ENCODE peak calls at places on chromosomes 1 and 21, in nine cellular contexts. One of them, this sample, is unnamed. For H3K27me3 and H3K36me3, the result is how much of the 10 kb centered on the place peaks cover.

GRCh38 chr1:7436056-7437005 is 334.8 kb upstream of the VAMP3 start:
- ATAC-seq in HepG2: no peak
- ATAC-seq in body of pancreas: no peak
- ATAC-seq in heart left ventricle: no peak
- ATAC-seq in K562: no peak
- ATAC-seq in gastrocnemius medialis: no peak
- ATAC-seq in HCT116: no peak
- ATAC-seq in right lobe of liver: no peak
- ATAC-seq in upper lobe of left lung: no peak
- ATAC-seq in this sample: no peak

GRCh38 chr1:147515046-147515869 is 26.0 kb upstream of the BCL9 start:
- ATAC-seq in HepG2: peak
- ATAC-seq in body of pancreas: peak
- ATAC-seq in heart left ventricle: peak
- ATAC-seq in K562: no peak
- ATAC-seq in gastrocnemius medialis: peak
- ATAC-seq in HCT116: peak
- ATAC-seq in right lobe of liver: peak
- ATAC-seq in upper lobe of left lung: peak
- ATAC-seq in this sample: peak

GRCh38 chr1:159790237-159790917 is 9.6 kb downstream of the DUSP23 start:
- ATAC-seq in HepG2: peak
- ATAC-seq in body of pancreas: peak
- ATAC-seq in heart left ventricle: no peak
- ATAC-seq in K562: peak
- ATAC-seq in gastrocnemius medialis: no peak
- ATAC-seq in HCT116: peak
- ATAC-seq in right lobe of liver: peak
- ATAC-seq in upper lobe of left lung: peak
- ATAC-seq in this sample: no peak

GRCh38 chr1:1332031-1332755 is 1.1 kb downstream of the TAS1R3 start:
- ATAC-seq in HepG2: peak
- ATAC-seq in body of pancreas: no peak
- ATAC-seq in heart left ventricle: no peak
- ATAC-seq in K562: no peak
- ATAC-seq in gastrocnemius medialis: no peak
- ATAC-seq in HCT116: peak
- ATAC-seq in right lobe of liver: peak
- ATAC-seq in upper lobe of left lung: no peak
- ATAC-seq in this sample: no peak

GRCh38 chr1:66231162-66232077 is 302.5 kb upstream of the SGIP1 start:
- ATAC-seq in HepG2: no peak
- ATAC-seq in body of pancreas: no peak
- ATAC-seq in heart left ventricle: no peak
- ATAC-seq in K562: no peak
- ATAC-seq in gastrocnemius medialis: no peak
- ATAC-seq in HCT116: peak
- ATAC-seq in right lobe of liver: no peak
- ATAC-seq in upper lobe of left lung: no peak
- ATAC-seq in this sample: no peak

GRCh38 chr1:106072909-106073600 is 983.4 kb upstream of the PRMT6 start:
- ATAC-seq in HepG2: no peak
- ATAC-seq in body of pancreas: no peak
- ATAC-seq in heart left ventricle: no peak
- ATAC-seq in K562: no peak
- ATAC-seq in gastrocnemius medialis: no peak
- ATAC-seq in HCT116: no peak
- ATAC-seq in right lobe of liver: no peak
- ATAC-seq in upper lobe of left lung: no peak
- ATAC-seq in this sample: no peak

GRCh38 chr1:181396171-181396670 is 87.1 kb upstream of the CACNA1E start:
- ATAC-seq in HepG2: no peak
- ATAC-seq in body of pancreas: no peak
- ATAC-seq in heart left ventricle: no peak
- ATAC-seq in K562: no peak
- ATAC-seq in gastrocnemius medialis: no peak
- ATAC-seq in HCT116: no peak
- ATAC-seq in right lobe of liver: no peak
- ATAC-seq in upper lobe of left lung: no peak
- ATAC-seq in this sample: no peak

GRCh38 chr21:36075171-36075570 is 5.3 kb downstream of the CBR1 start:
- ATAC-seq in HepG2: no peak
- ATAC-seq in body of pancreas: no peak
- ATAC-seq in heart left ventricle: no peak
- ATAC-seq in K562: no peak
- ATAC-seq in gastrocnemius medialis: no peak
- ATAC-seq in HCT116: no peak
- ATAC-seq in right lobe of liver: no peak
- ATAC-seq in upper lobe of left lung: no peak
- ATAC-seq in this sample: no peak

GRCh38 chr1:109198043-109198695 is 15.5 kb upstream of the SARS1 start:
- ATAC-seq in HepG2: peak
- ATAC-seq in body of pancreas: peak
- ATAC-seq in heart left ventricle: no peak
- ATAC-seq in K562: peak
- ATAC-seq in gastrocnemius medialis: peak
- ATAC-seq in HCT116: peak
- ATAC-seq in right lobe of liver: no peak
- ATAC-seq in upper lobe of left lung: peak
- ATAC-seq in this sample: peak

GRCh38 chr1:27429029-27429425 is 36.6 kb downstream of the GPR3 start:
- ATAC-seq in HepG2: no peak
- ATAC-seq in body of pancreas: no peak
- ATAC-seq in heart left ventricle: no peak
- ATAC-seq in K562: peak
- ATAC-seq in gastrocnemius medialis: no peak
- ATAC-seq in HCT116: no peak
- ATAC-seq in right lobe of liver: no peak
- ATAC-seq in upper lobe of left lung: no peak
- ATAC-seq in this sample: peak

GRCh38 chr1:206556047-206556747 is 48.9 kb downstream of the RASSF5 start:
- ATAC-seq in HepG2: peak
- ATAC-seq in body of pancreas: peak
- ATAC-seq in heart left ventricle: no peak
- ATAC-seq in K562: no peak
- ATAC-seq in gastrocnemius medialis: no peak
- ATAC-seq in HCT116: peak
- ATAC-seq in right lobe of liver: no peak
- ATAC-seq in upper lobe of left lung: no peak
- ATAC-seq in this sample: no peak

GRCh38 chr1:171457412-171457811 is 27.9 kb upstream of the PRRC2C start:
- ATAC-seq in HepG2: no peak
- ATAC-seq in body of pancreas: no peak
- ATAC-seq in heart left ventricle: no peak
- ATAC-seq in K562: no peak
- ATAC-seq in gastrocnemius medialis: no peak
- ATAC-seq in HCT116: no peak
- ATAC-seq in right lobe of liver: no peak
- ATAC-seq in upper lobe of left lung: peak
- ATAC-seq in this sample: no peak

GRCh38 chr1:162849711-162850110 is 11.3 kb downstream of the CCDC190 start:
- ATAC-seq in HepG2: no peak
- ATAC-seq in body of pancreas: no peak
- ATAC-seq in heart left ventricle: no peak
- ATAC-seq in K562: no peak
- ATAC-seq in gastrocnemius medialis: no peak
- ATAC-seq in HCT116: no peak
- ATAC-seq in right lobe of liver: no peak
- ATAC-seq in upper lobe of left lung: no peak
- ATAC-seq in this sample: no peak

GRCh38 chr1:15621975-15622374 is 4.7 kb downstream of the DDI2 start:
- ATAC-seq in HepG2: no peak
- ATAC-seq in body of pancreas: no peak
- ATAC-seq in heart left ventricle: no peak
- ATAC-seq in K562: no peak
- ATAC-seq in gastrocnemius medialis: no peak
- ATAC-seq in HCT116: no peak
- ATAC-seq in right lobe of liver: no peak
- ATAC-seq in upper lobe of left lung: no peak
- ATAC-seq in this sample: no peak

GRCh38 chr1:72241397-72241796 is 40.9 kb downstream of the NEGR1 start:
- ATAC-seq in HepG2: peak
- ATAC-seq in body of pancreas: no peak
- ATAC-seq in heart left ventricle: no peak
- ATAC-seq in K562: no peak
- ATAC-seq in gastrocnemius medialis: no peak
- ATAC-seq in HCT116: no peak
- ATAC-seq in right lobe of liver: no peak
- ATAC-seq in upper lobe of left lung: no peak
- ATAC-seq in this sample: no peak

GRCh38 chr1:213876531-213876930 is 111.2 kb upstream of the PROX1 start:
- ATAC-seq in HepG2: no peak
- ATAC-seq in body of pancreas: no peak
- ATAC-seq in heart left ventricle: no peak
- ATAC-seq in K562: no peak
- ATAC-seq in gastrocnemius medialis: no peak
- ATAC-seq in HCT116: no peak
- ATAC-seq in right lobe of liver: no peak
- ATAC-seq in upper lobe of left lung: no peak
- ATAC-seq in this sample: no peak
- H3K27me3 ChIP-seq in HepG2: under half
- H3K27me3 ChIP-seq in body of pancreas: under half
- H3K27me3 ChIP-seq in heart left ventricle: under half
- H3K27me3 ChIP-seq in K562: under half
- H3K27me3 ChIP-seq in gastrocnemius medialis: under half
- H3K27me3 ChIP-seq in HCT116: under half
- H3K27me3 ChIP-seq in right lobe of liver: under half
- H3K27me3 ChIP-seq in upper lobe of left lung: under half
- H3K27me3 ChIP-seq in this sample: under half

DNA sequence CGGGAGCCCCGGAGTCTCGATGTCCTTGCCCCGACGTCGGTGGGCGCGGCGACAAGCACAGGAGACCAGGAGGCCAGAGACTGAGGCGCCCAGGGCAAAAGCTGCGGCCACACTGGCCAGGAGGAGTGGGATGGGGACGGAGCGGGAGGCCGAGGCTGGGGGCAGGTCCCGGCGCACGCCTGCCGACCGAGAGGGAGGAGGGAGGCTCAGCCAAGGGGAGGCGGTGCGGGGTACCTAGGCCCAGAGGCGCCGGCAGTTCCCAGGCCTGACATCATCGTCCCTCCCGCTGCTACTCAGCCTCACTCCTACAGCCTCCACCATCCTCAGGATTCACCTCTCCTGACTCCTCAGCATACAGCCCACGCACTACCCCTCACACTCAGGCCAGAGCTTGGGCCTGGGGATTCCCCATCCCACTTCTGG is 13.1 kb downstream of the SEMA6C start:
- ATAC-seq in HepG2: no peak
- ATAC-seq in body of pancreas: no peak
- ATAC-seq in heart left ventricle: no peak
- ATAC-seq in K562: no peak
- ATAC-seq in gastrocnemius medialis: no peak
- ATAC-seq in HCT116: no peak
- ATAC-seq in right lobe of liver: no peak
- ATAC-seq in upper lobe of left lung: peak
- ATAC-seq in this sample: no peak
- H3K36me3 ChIP-seq in HepG2: under half
- H3K36me3 ChIP-seq in body of pancreas: under half
- H3K36me3 ChIP-seq in heart left ventricle: under half
- H3K36me3 ChIP-seq in K562: under half
- H3K36me3 ChIP-seq in gastrocnemius medialis: under half
- H3K36me3 ChIP-seq in HCT116: under half
- H3K36me3 ChIP-seq in right lobe of liver: under half
- H3K36me3 ChIP-seq in upper lobe of left lung: under half
- H3K36me3 ChIP-seq in this sample: under half

GRCh38 chr1:38858833-38859560 is 575 bp downstream of the RRAGC start:
- ATAC-seq in HepG2: peak
- ATAC-seq in body of pancreas: peak
- ATAC-seq in heart left ventricle: no peak
- ATAC-seq in K562: peak
- ATAC-seq in gastrocnemius medialis: peak
- ATAC-seq in HCT116: peak
- ATAC-seq in right lobe of liver: peak
- ATAC-seq in upper lobe of left lung: peak
- ATAC-seq in this sample: peak

GRCh38 chr1:38865112-38865715 is 5.6 kb upstream of the RRAGC start:
- ATAC-seq in HepG2: no peak
- ATAC-seq in body of pancreas: no peak
- ATAC-seq in heart left ventricle: no peak
- ATAC-seq in K562: no peak
- ATAC-seq in gastrocnemius medialis: no peak
- ATAC-seq in HCT116: no peak
- ATAC-seq in right lobe of liver: no peak
- ATAC-seq in upper lobe of left lung: no peak
- ATAC-seq in this sample: no peak

GRCh38 chr1:38860464-38860816 is 868 bp upstream of the RRAGC start:
- ATAC-seq in HepG2: no peak
- ATAC-seq in body of pancreas: no peak
- ATAC-seq in heart left ventricle: no peak
- ATAC-seq in K562: no peak
- ATAC-seq in gastrocnemius medialis: no peak
- ATAC-seq in HCT116: no peak
- ATAC-seq in right lobe of liver: no peak
- ATAC-seq in upper lobe of left lung: no peak
- ATAC-seq in this sample: no peak

GRCh38 chr1:38859561-38860463 is at the start of gene RRAGC:
- ATAC-seq in HepG2: peak
- ATAC-seq in body of pancreas: peak
- ATAC-seq in heart left ventricle: peak
- ATAC-seq in K562: peak
- ATAC-seq in gastrocnemius medialis: peak
- ATAC-seq in HCT116: peak
- ATAC-seq in right lobe of liver: peak
- ATAC-seq in upper lobe of left lung: peak
- ATAC-seq in this sample: peak
- TF ChIP-seq POLR2A in HepG2: peak
- TF ChIP-seq POLR2A in body of pancreas: peak
- TF ChIP-seq POLR2A in heart left ventricle: no peak
- TF ChIP-seq POLR2A in K562: peak
- TF ChIP-seq POLR2A in gastrocnemius medialis: peak
- TF ChIP-seq POLR2A in HCT116: no peak
- TF ChIP-seq POLR2A in right lobe of liver: peak
- TF ChIP-seq POLR2A in upper lobe of left lung: peak
- TF ChIP-seq POLR2A in this sample: peak

GRCh38 chr1:3780901-3781300 is 8.4 kb downstream of the SMIM1 start:
- ATAC-seq in HepG2: no peak
- ATAC-seq in body of pancreas: no peak
- ATAC-seq in heart left ventricle: no peak
- ATAC-seq in K562: no peak
- ATAC-seq in gastrocnemius medialis: no peak
- ATAC-seq in HCT116: no peak
- ATAC-seq in right lobe of liver: no peak
- ATAC-seq in upper lobe of left lung: no peak
- ATAC-seq in this sample: no peak
- H3K27me3 ChIP-seq in HepG2: under half
- H3K27me3 ChIP-seq in body of pancreas: under half
- H3K27me3 ChIP-seq in heart left ventricle: under half
- H3K27me3 ChIP-seq in K562: under half
- H3K27me3 ChIP-seq in gastrocnemius medialis: under half
- H3K27me3 ChIP-seq in HCT116: under half
- H3K27me3 ChIP-seq in right lobe of liver: under half
- H3K27me3 ChIP-seq in upper lobe of left lung: under half
- H3K27me3 ChIP-seq in this sample: under half

DNA sequence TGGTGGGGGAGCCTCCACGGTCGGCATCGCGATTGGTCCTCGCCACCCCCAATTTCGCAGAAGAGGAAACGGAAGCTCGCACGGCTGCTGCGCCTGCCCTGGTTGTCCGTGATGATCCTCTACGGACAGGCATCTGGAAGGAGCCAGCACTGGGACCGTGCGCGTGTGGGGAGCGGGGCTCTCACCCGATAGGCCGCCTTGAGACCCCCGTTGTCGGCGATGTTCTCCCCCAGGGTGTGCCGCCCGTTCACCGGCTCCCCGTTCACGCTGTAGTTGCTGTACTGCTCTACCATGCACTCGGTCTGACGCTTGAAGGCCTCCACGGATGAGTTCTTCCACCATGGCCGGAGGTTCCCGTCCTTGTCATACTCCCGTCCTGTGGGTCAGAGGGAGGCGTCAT is 48.4 kb upstream of the EIF4G3 start:
- ATAC-seq in HepG2: no peak
- ATAC-seq in body of pancreas: no peak
- ATAC-seq in heart left ventricle: no peak
- ATAC-seq in K562: no peak
- ATAC-seq in gastrocnemius medialis: no peak
- ATAC-seq in HCT116: no peak
- ATAC-seq in right lobe of liver: no peak
- ATAC-seq in upper lobe of left lung: no peak
- ATAC-seq in this sample: no peak
- H3K36me3 ChIP-seq in HepG2: under half
- H3K36me3 ChIP-seq in body of pancreas: under half
- H3K36me3 ChIP-seq in heart left ventricle: half or more
- H3K36me3 ChIP-seq in K562: under half
- H3K36me3 ChIP-seq in gastrocnemius medialis: under half
- H3K36me3 ChIP-seq in HCT116: under half
- H3K36me3 ChIP-seq in right lobe of liver: under half
- H3K36me3 ChIP-seq in upper lobe of left lung: half or more
- H3K36me3 ChIP-seq in this sample: under half